ENCODE peak calls at places on chromosome 1, in four cellular contexts. F is tibial artery; W is CD4-positive, CD25-positive, alpha-beta regulatory T cell; I is esophagus squamous epithelium. R is an unnamed sample.

GRCh38 chr1:230212405-230212936 is 145.4 kb downstream of the GALNT2 start:
- DNase-seq in F (no peak), I (no peak), W (peak; percentile 28), R (no peak)

GRCh38 chr1:30748098-30748698 is 9.4 kb downstream of the LAPTM5 start:
- DNase-seq in I (no peak), F (no peak), W (no peak), R (peak; percentile 64)

GRCh38 chr1:21839337-21840037 is 27.4 kb downstream of the LDLRAD2 start:
- DNase-seq in I (no peak), F (no peak), W (no peak), R (no peak)

GRCh38 chr1:26970810-26971209 is 10.5 kb upstream of the KDF1 start:
- DNase-seq in I (no peak), F (no peak), W (no peak), R (peak; percentile 35)

GRCh38 chr1:224168859-224169380 is 14.1 kb upstream of the DEGS1 start:
- DNase-seq in W (peak; percentile 72), I (no peak), F (peak; percentile 66), R (no peak)

GRCh38 chr1:43492816-43493215 is 37.9 kb upstream of the PTPRF start:
- DNase-seq in W (no peak), F (no peak), I (no peak), R (peak; percentile 67)

GRCh38 chr1:87155180-87155579 is 173.5 kb upstream of the LMO4 start:
- DNase-seq in F (no peak), I (no peak), W (no peak), R (no peak)

GRCh38 chr1:1202831-1203560 is 3.4 kb downstream of the TNFRSF18 start:
- DNase-seq in I (no peak), F (no peak), W (no peak), R (no peak)

GRCh38 chr1:116538527-116538926 is 32.3 kb downstream of the CD58 start:
- DNase-seq in I (no peak), F (no peak), W (peak; percentile 77), R (no peak)

GRCh38 chr1:45306319-45306718 is 20.4 kb upstream of the HPDL start:
- DNase-seq in I (no peak), F (no peak), W (peak; percentile 56), R (no peak)

GRCh38 chr1:44724408-44725308 is 6.3 kb downstream of the RNU5D-1 start:
- DNase-seq in I (no peak), F (no peak), W (no peak), R (no peak)

GRCh38 chr1:174074757-174075156 is 52.6 kb upstream of the RC3H1 start:
- DNase-seq in W (peak; percentile 26), F (no peak), I (no peak), R (no peak)

GRCh38 chr1:89203166-89203565 is 4.4 kb upstream of the GBP4 start:
- DNase-seq in I (no peak), W (no peak), F (no peak), R (no peak)

GRCh38 chr1:233114159-233114558 is 163.7 kb downstream of the NTPCR start:
- DNase-seq in I (no peak), W (no peak), F (no peak), R (no peak)

GRCh38 chr1:207172321-207172720 is 68.3 kb downstream of the C4BPA start:
- DNase-seq in W (no peak), I (no peak), F (no peak), R (no peak)

GRCh38 chr1:70334436-70334835 is 20.1 kb downstream of the ANKRD13C start:
- DNase-seq in W (no peak), I (no peak), F (no peak), R (no peak)

GRCh38 chr1:244242446-244242845 is 191.4 kb downstream of the ZBTB18 start:
- DNase-seq in F (no peak), I (no peak), W (peak; percentile 57), R (no peak)

GRCh38 chr1:210367561-210367960 is 38.9 kb downstream of the HHAT start:
- DNase-seq in I (no peak), F (no peak), W (no peak), R (no peak)

GRCh38 chr1:183416850-183417690 is 1.1 kb downstream of the NMNAT2 start:
- DNase-seq in W (peak; percentile 36), F (peak; percentile 73), I (no peak), R (peak; percentile 17)

GRCh38 chr1:240111558-240111957 is 19.9 kb downstream of the FMN2 start:
- DNase-seq in I (no peak), W (no peak), F (no peak), R (no peak)

GRCh38 chr1:221310180-221310579 is 430.9 kb downstream of the HLX start:
- DNase-seq in F (no peak), I (no peak), W (no peak), R (no peak)

GRCh38 chr1:99685516-99686180 is 39.7 kb downstream of the PALMD start:
- DNase-seq in F (peak; percentile 83), I (no peak), W (peak; percentile 65), R (peak; percentile 63)

GRCh38 chr1:236545621-236546169 is 21.9 kb downstream of the LGALS8 start:
- DNase-seq in F (no peak), W (peak; percentile 59), I (no peak), R (no peak)

GRCh38 chr1:215114154-215114933 is 31.8 kb downstream of the KCNK2 start:
- DNase-seq in F (no peak), I (no peak), W (no peak), R (no peak)

GRCh38 chr1:54857741-54858665 is 29.0 kb downstream of the DHCR24 start:
- DNase-seq in F (peak; percentile 46), I (no peak), W (no peak), R (no peak)

GRCh38 chr1:29822895-29823294 is 586.6 kb downstream of the PTPRU start:
- DNase-seq in I (no peak), W (no peak), F (no peak), R (no peak)

GRCh38 chr1:25799758-25800537 is at the start of gene SELENON:
- DNase-seq in I (no peak), F (peak; percentile 86), W (no peak), R (no peak)

GRCh38 chr1:19646366-19646765 is 2.3 kb downstream of the NBL1 start:
- DNase-seq in F (no peak), W (peak; percentile 27), I (no peak), R (peak; percentile 70)
- H3K4me3 ChIP-seq in F (peak overlapping the region; percentile 85), W (no peak overlapping the region), I (peak overlapping the region; percentile 91), R (peak overlapping the region; percentile 94)

GRCh38 chr1:32179443-32180185 is at the start of gene TXLNA:
- DNase-seq in W (peak; percentile 93), F (peak; percentile 97), I (peak; percentile 79), R (peak; percentile 90)
- H3K4me1 ChIP-seq in W (peaks cover 47% of the 10 kb centered on the region), F (peaks cover 39% of the 10 kb centered on the region), I (peaks cover 56% of the 10 kb centered on the region), R (no peaks in the 10 kb centered on the region)

GRCh38 chr1:75792091-75792490 is 4.6 kb upstream of the MSH4 start:
- DNase-seq in W (no peak), I (no peak), F (no peak), R (no peak)

GRCh38 chr1:75797273-75797588 is 549 bp downstream of the MSH4 start:
- DNase-seq in I (no peak), W (no peak), F (no peak), R (no peak)

GRCh38 chr1:75796376-75797272 is at the start of gene MSH4:
- DNase-seq in F (no peak), I (no peak), W (no peak), R (no peak)

GRCh38 chr1:75795703-75796193 is 934 bp upstream of the MSH4 start:
- DNase-seq in F (no peak), W (no peak), I (no peak), R (no peak)

DNA sequence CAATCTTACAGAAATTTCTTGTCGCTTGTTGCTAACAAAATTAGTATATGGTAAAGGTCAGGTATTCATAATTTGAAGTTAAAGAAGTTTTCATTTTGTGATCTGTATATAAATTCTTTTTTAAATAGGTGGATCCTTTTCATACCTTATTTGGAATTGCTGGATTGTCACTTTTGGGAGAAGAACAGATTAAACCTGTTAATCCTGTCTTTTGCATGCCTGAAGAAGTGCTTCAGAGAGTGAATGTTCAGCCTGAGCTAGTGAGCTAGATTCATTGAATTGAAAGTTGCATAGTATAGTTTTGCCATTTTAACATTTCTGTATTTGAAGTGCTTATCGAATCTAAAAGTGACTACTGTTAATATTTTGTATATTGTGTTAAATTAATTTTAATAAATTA is 2.3 kb upstream of the MSH4 start:
- DNase-seq in F (no peak), W (no peak), I (no peak), R (no peak)
- H3K36me3 ChIP-seq in F (peaks cover 86% of the 10 kb centered on the region), W (peaks cover 64% of the 10 kb centered on the region), I (peaks cover 39% of the 10 kb centered on the region), R (no peaks in the 10 kb centered on the region)

GRCh38 chr1:48049823-48050539 is 52.8 kb upstream of the TRABD2B start:
- DNase-seq in I (no peak), W (no peak), F (no peak), R (no peak)

GRCh38 chr1:48051466-48052126 is 54.4 kb upstream of the TRABD2B start:
- DNase-seq in W (no peak), F (no peak), I (no peak), R (no peak)

GRCh38 chr1:48047116-48047515 is 49.9 kb upstream of the TRABD2B start:
- DNase-seq in W (no peak), F (no peak), I (no peak), R (no peak)

GRCh38 chr1:48048064-48048463 is 50.9 kb upstream of the TRABD2B start:
- DNase-seq in W (no peak), I (no peak), F (no peak), R (no peak)

GRCh38 chr1:48048980-48049379 is 51.8 kb upstream of the TRABD2B start:
- DNase-seq in W (no peak), F (no peak), I (no peak), R (no peak)
- H3K4me3 ChIP-seq in W (no peak overlapping the region), F (no peak overlapping the region), I (no peak overlapping the region), R (no peak overlapping the region)

GRCh38 chr1:157138220-157139124 is at the start of gene ETV3:
- DNase-seq in I (peak; percentile 57), W (peak; percentile 94), F (peak; percentile 93), R (peak; percentile 92)
- H3K4me1 ChIP-seq in I (peaks cover 65% of the 10 kb centered on the region), W (peaks cover 50% of the 10 kb centered on the region), F (peaks cover 19% of the 10 kb centered on the region), R (peaks cover 6% of the 10 kb centered on the region)

GRCh38 chr1:154179951-154180687 is 11.8 kb downstream of the TPM3 start:
- DNase-seq in F (no peak), W (peak; percentile 45), I (no peak), R (no peak)
- H3K36me3 ChIP-seq in F (peaks cover 11% of the 10 kb centered on the region), W (peaks cover 31% of the 10 kb centered on the region), I (peaks cover 2% of the 10 kb centered on the region), R (no peaks in the 10 kb centered on the region)

GRCh38 chr1:184974837-184975115 is 468 bp upstream of the NIBAN1 start:
- DNase-seq in I (no peak), W (no peak), F (no peak), R (no peak)
- H3K4me3 ChIP-seq in I (peak overlapping the region; percentile 91), W (peak overlapping the region; percentile 77), F (peak overlapping the region; percentile 92), R (peak overlapping the region; percentile 85)

GRCh38 chr1:93577536-93578432 is 103.9 kb downstream of the BCAR3 start:
- DNase-seq in F (no peak), I (no peak), W (no peak), R (no peak)
- H3K4me1 ChIP-seq in F (no peaks in the 10 kb centered on the region), I (peaks cover 40% of the 10 kb centered on the region), W (no peaks in the 10 kb centered on the region), R (no peaks in the 10 kb centered on the region)

R was measured in prostate gland.